ENCODE peak calls at places on chromosomes 6 and 20, in seven cellular contexts. D is AG04450, O is endothelial cell, F is neural progenitor cell, G is pancreas, L is AG10803, Y is breast epithelium. I is an unnamed sample.

GRCh38 chr6:93417421-93417996 is 1.9 kb downstream of the EPHA7 start:
- DNase-seq in D (no peak), O (peak; percentile 37), F (no peak), G (no peak), L (no peak), Y (no peak), I (no peak)

GRCh38 chr20:34951652-34952051 is 4.0 kb downstream of the GSS start:
- DNase-seq in D (no peak), O (no peak), F (no peak), G (no peak), L (no peak), Y (no peak), I (no peak)

GRCh38 chr6:47483853-47484546 is 6.4 kb downstream of the CD2AP start:
- DNase-seq in D (no peak), O (no peak), F (no peak), G (no peak), L (peak; percentile 37), Y (no peak), I (no peak)

GRCh38 chr6:166559211-166559610 is 27.3 kb downstream of the RAMACL start:
- DNase-seq in D (no peak), O (no peak), F (no peak), G (no peak), L (peak; percentile 54), Y (no peak), I (no peak)

GRCh38 chr6:50936277-50936681 is 117.6 kb downstream of the TFAP2B start:
- DNase-seq in D (no peak), O (no peak), F (peak; percentile 31), G (no peak), L (peak; percentile 50), Y (peak; percentile 27), I (no peak)

GRCh38 chr20:2259731-2260130 is 36.1 kb upstream of the TGM3 start:
- DNase-seq in D (no peak), O (no peak), F (no peak), G (no peak), L (peak; percentile 76), Y (no peak), I (no peak)

GRCh38 chr6:16511048-16511660 is 250.1 kb downstream of the ATXN1 start:
- DNase-seq in D (no peak), O (no peak), F (peak; percentile 57), G (peak; percentile 19), L (peak; percentile 56), Y (no peak), I (no peak)

GRCh38 chr6:93894521-93894920 is 475.2 kb upstream of the EPHA7 start:
- DNase-seq in D (no peak), O (no peak), F (no peak), G (no peak), L (no peak), Y (no peak), I (no peak)

GRCh38 chr6:134948708-134949107 is 1.2 kb downstream of the ALDH8A1 start:
- DNase-seq in D (no peak), O (no peak), F (no peak), G (no peak), L (no peak), Y (no peak), I (no peak)

GRCh38 chr20:60453847-60454246 is 495.6 kb downstream of the CDH26 start:
- DNase-seq in D (no peak), O (peak; percentile 7), F (peak; percentile 48), G (no peak), L (no peak), Y (no peak), I (peak; percentile 36)
- TF ChIP-seq CTCF in D (peak; percentile 22), O (no peak), F (peak; percentile 56), G (no peak), L (peak; percentile 10), Y (no peak), I (no peak)

GRCh38 chr20:62959998-62960436 is 7.5 kb downstream of the SLC17A9 start:
- DNase-seq in D (no peak), O (no peak), F (no peak), G (no peak), L (no peak), Y (no peak), I (no peak)
- TF ChIP-seq CTCF in D (no peak), O (no peak), F (no peak), G (no peak), L (no peak), Y (no peak), I (no peak)

DNA sequence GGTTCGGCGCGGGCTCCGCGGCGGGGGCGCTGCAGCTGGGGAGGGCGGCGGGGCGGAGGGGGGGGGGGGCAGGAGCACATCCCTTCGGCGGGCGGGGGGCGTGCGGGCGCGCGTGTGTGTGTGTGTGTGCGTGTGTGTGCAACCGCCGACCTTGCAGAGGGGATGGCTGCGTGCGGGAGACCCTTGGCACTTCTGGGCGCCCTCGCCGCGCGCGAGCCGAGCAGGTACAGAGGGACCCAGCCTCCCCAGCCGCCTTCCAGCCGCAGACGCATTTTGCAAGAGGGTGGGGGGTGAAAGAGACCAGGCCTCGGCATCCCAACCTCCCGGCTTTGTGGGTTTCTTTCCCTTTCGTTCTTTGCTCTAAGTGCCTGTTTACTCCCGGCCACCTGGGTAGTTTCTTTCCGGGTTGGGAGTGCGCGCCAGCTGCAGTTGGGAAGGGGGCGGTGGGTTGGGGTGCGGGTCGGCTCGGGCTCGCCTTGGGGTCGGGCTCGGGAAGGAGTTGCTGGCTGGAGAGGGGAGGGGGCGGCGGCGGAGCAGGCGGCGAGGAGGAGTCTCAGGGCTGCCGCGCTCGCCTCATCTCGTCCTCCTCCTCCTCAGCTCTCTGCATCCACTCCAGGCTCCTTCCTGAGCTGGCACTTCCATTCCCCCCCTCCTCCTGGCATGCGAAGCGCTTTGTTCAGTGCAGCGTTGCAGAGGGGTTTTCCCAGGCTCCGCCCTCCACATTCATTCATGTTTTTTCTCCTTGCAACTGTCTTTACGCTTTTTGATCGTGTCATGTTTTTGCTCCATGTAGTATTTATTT is 655 bp downstream of the HIVEP1 start:
- DNase-seq in D (peak; percentile 84), O (peak; percentile 66), F (peak; percentile 92), G (peak; percentile 67), L (peak; percentile 81), Y (peak; percentile 65), I (peak; percentile 78)
- TF ChIP-seq CTCF in D (no peak), O (no peak), F (no peak), G (no peak), L (no peak), Y (no peak), I (no peak)

DNA sequence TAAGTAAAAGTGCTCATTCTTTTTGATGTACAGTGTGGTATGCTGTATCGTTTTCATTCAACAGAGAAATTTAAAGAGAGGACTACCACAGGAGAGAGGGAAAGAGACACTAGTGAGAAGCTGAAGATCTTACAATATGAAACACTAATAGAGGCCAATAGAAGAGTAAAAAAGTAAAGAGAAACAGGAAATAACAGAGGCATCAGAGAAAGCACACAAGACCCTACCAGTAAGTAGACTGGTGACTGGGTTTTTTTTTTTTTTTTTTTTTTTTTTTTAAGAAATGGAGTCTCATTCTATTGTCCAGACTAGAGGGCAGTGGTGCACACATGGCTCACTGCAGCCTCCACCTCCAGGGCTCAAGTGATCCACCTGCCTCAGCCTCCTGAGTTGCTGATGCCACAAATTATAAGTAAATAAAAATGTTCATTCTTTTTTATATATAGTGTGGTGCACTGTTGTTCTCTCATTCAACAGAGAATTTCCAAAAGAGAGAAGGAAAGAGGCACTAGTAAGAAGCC is 18.8 kb downstream of the ELOVL4 start:
- DNase-seq in D (no peak), O (no peak), F (no peak), G (no peak), L (no peak), Y (no peak), I (no peak)
- TF ChIP-seq CTCF in D (no peak), O (no peak), F (no peak), G (no peak), L (no peak), Y (no peak), I (no peak)

GRCh38 chr6:127515794-127516675 is 3.1 kb downstream of the MTCL3 start:
- DNase-seq in D (no peak), O (peak; percentile 61), F (peak; percentile 87), G (peak; percentile 45), L (peak; percentile 59), Y (no peak), I (peak; percentile 79)

GRCh38 chr6:127514396-127515227 is 4.5 kb downstream of the MTCL3 start:
- DNase-seq in D (no peak), O (peak; percentile 55), F (peak; percentile 83), G (peak; percentile 8), L (peak; percentile 55), Y (no peak), I (peak; percentile 61)

GRCh38 chr6:127516676-127517273 is 2.4 kb downstream of the MTCL3 start:
- DNase-seq in D (no peak), O (peak; percentile 63), F (peak; percentile 76), G (peak; percentile 30), L (no peak), Y (no peak), I (peak; percentile 69)

GRCh38 chr6:127513425-127513824 is 5.7 kb downstream of the MTCL3 start:
- DNase-seq in D (no peak), O (no peak), F (no peak), G (no peak), L (no peak), Y (no peak), I (no peak)

GRCh38 chr6:127515234-127515793 is 3.8 kb downstream of the MTCL3 start:
- DNase-seq in D (no peak), O (peak; percentile 51), F (peak; percentile 73), G (peak; percentile 11), L (no peak), Y (no peak), I (peak; percentile 48)
- TF ChIP-seq CTCF in D (peak; percentile 31), O (no peak), F (peak; percentile 50), G (no peak), L (no peak), Y (no peak), I (no peak)

GRCh38 chr6:144482142-144482541 is 197.0 kb downstream of the UTRN start:
- DNase-seq in D (peak; percentile 63), O (peak; percentile 69), F (peak; percentile 70), G (peak; percentile 70), L (peak; percentile 83), Y (peak; percentile 80), I (peak; percentile 77)
- TF ChIP-seq CTCF in D (peak; percentile 69), O (peak; percentile 64), F (peak; percentile 68), G (peak; percentile 42), L (peak; percentile 76), Y (peak; percentile 57), I (peak; percentile 44)

I was measured in glutamatergic neuron.